ENCODE peak calls at places on chromosomes 16 and 17, in four cellular contexts. D is HepG2, U is K562, K is H1. B is an unnamed sample.

GRCh38 chr16:17773698-17774101 is 302.9 kb upstream of the XYLT1 start:
- DNase-seq in D (no peak), K (no peak), U (no peak), B (no peak)

GRCh38 chr17:78779848-78780247 is 2.2 kb downstream of the CYTH1 start:
- DNase-seq in K (no peak), D (no peak), U (no peak), B (no peak)

GRCh38 chr17:11557727-11558452 is 40.4 kb upstream of the DNAH9 start:
- DNase-seq in U (no peak), D (no peak), K (no peak), B (no peak)

GRCh38 chr17:31692632-31693031 is 166.4 kb downstream of the COPRS start:
- DNase-seq in U (no peak), K (peak; percentile 29), D (no peak), B (no peak)

GRCh38 chr17:11318207-11318606 is 77.2 kb downstream of the SHISA6 start:
- DNase-seq in K (peak; percentile 1), U (no peak), D (no peak), B (no peak)

GRCh38 chr17:4161179-4161559 is 18.2 kb downstream of the CYB5D2 start:
- DNase-seq in K (no peak), D (peak; percentile 10), U (peak; percentile 21), B (no peak)

GRCh38 chr17:3974138-3974687 is 10.0 kb upstream of the ATP2A3 start:
- DNase-seq in U (peak; percentile 86), D (no peak), K (no peak), B (no peak)

GRCh38 chr17:1324201-1324750 is 44.8 kb downstream of the TRARG1 start:
- DNase-seq in U (peak; percentile 68), D (no peak), K (no peak), B (no peak)

GRCh38 chr16:46573008-46573833 is 48.0 kb downstream of the SHCBP1 start:
- DNase-seq in K (no peak), D (peak; percentile 32), U (peak; percentile 23), B (no peak)

GRCh38 chr17:68533887-68534700 is 21.9 kb downstream of the PRKAR1A start:
- DNase-seq in K (no peak), U (no peak), D (no peak), B (no peak)

GRCh38 chr17:6101706-6102105 is 31.5 kb downstream of the WSCD1 start:
- DNase-seq in U (no peak), K (no peak), D (no peak), B (no peak)

GRCh38 chr16:69596801-69597200 is 31.0 kb downstream of the NFAT5 start:
- DNase-seq in U (no peak), D (no peak), K (no peak), B (no peak)

GRCh38 chr17:49696233-49696761 is 11.5 kb downstream of the SLC35B1 start:
- DNase-seq in U (no peak), K (no peak), D (no peak), B (peak; percentile 72)

GRCh38 chr17:45147102-45147580 is 1.1 kb upstream of the HEXIM1 start:
- DNase-seq in K (no peak), D (no peak), U (peak; percentile 77), B (no peak)

GRCh38 chr16:72819345-72819744 is 228.6 kb downstream of the ZFHX3 start:
- DNase-seq in K (no peak), U (no peak), D (no peak), B (no peak)

GRCh38 chr16:54493076-54493475 is 206.5 kb upstream of the IRX3 start:
- DNase-seq in K (no peak), U (no peak), D (no peak), B (no peak)

GRCh38 chr17:248337-249235 is 67.1 kb upstream of the DOC2B start:
- DNase-seq in U (no peak), D (no peak), K (no peak), B (no peak)

GRCh38 chr17:12020595-12021590 is at the start of gene MAP2K4:
- DNase-seq in K (peak; percentile 99), U (peak; percentile 91), D (peak; percentile 69), B (peak; percentile 40)

GRCh38 chr16:2013527-2013926 is 3.9 kb upstream of the ZNF598 start:
- DNase-seq in K (no peak), D (no peak), U (no peak), B (no peak)
- TF ChIP-seq CBX5 in K (no peak), D (no peak), U (no peak), B (no peak)

DNA sequence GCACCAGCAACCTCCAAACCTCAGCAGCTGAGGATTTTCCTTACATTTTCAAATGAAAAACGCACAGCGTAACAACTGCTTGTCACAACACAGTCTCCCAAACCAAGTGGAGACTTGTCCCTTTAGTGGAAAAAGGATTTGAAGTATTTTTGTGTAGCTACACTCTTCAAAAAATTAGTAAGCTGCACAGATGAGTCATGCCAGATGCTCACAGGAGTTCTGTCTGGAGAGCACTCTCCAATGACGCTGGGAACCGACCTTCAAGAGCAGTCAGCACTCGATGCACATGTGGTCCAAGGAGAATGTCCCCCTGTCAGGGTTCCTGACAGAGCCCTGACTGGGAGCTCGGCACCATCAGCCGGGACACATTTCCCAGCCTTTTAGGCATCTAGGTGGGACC is 39.8 kb downstream of the MAP1LC3B start:
- DNase-seq in K (no peak), U (no peak), D (no peak), B (no peak)
- TF ChIP-seq CBX5 in K (no peak), U (no peak), D (no peak), B (no peak)

GRCh38 chr17:33647976-33648375 is 354.9 kb upstream of the ASIC2 start:
- DNase-seq in U (peak; percentile 36), K (no peak), D (no peak), B (no peak)
- TF ChIP-seq CBX5 in U (no peak), K (no peak), D (no peak), B (no peak)

GRCh38 chr16:23521037-23521743 is 10.9 kb upstream of the GGA2 start:
- DNase-seq in D (no peak), U (no peak), K (no peak), B (no peak)
- TF ChIP-seq CBX5 in D (no peak), U (no peak), K (no peak), B (no peak)

DNA sequence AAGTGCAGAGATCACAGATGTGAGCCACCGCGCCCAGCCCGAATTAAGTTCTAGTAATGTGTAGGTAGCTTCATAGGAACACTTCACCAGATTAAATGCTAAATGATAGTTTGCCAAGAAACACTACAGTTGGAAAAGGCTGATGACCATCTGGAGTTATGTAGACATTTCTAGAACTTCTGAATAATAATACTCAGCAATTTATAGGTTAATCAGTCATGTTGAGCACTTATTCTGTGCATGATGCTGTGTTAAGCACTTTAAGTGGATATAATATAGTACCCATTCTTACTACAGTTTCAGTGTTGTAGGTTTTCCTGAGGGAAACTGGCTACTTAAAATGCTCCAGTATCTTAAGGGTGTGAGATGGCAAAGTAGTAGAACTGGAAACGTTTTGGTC is 45.2 kb downstream of the NUP93 start:
- DNase-seq in U (no peak), D (no peak), K (no peak), B (no peak)
- TF ChIP-seq CBX5 in U (no peak), D (no peak), K (no peak), B (no peak)